ENCODE peak calls at places on chromosome 18, in seven cellular contexts. T is H1, J is HCT116, W is GM12892, Z is suprapubic skin, H is GM12891, Y is upper lobe of left lung. M is an unnamed sample.

GRCh38 chr18:76460482-76460881 is 34.6 kb downstream of the ZNF516 start:
- DNase-seq in T (no peak), J (no peak), W (no peak), Z (no peak), H (no peak), Y (no peak), M (peak)

GRCh38 chr18:27713037-27713726 is 463.7 kb downstream of the CDH2 start:
- DNase-seq in T (no peak), J (no peak), W (no peak), Z (no peak), H (no peak), Y (no peak), M (no peak)

GRCh38 chr18:74315464-74316256 is at the start of gene C18orf63:
- DNase-seq in T (no peak), J (no peak), W (no peak), Z (no peak), H (no peak), Y (peak), M (no peak)

GRCh38 chr18:74396252-74397204 is 60.6 kb downstream of the DIPK1C start:
- DNase-seq in T (no peak), J (no peak), W (no peak), Z (no peak), H (no peak), Y (no peak), M (no peak)

GRCh38 chr18:66646622-66647021 is 42.7 kb upstream of the CDH19 start:
- DNase-seq in T (no peak), J (no peak), W (no peak), Z (no peak), H (no peak), Y (no peak), M (no peak)

GRCh38 chr18:35618703-35619102 is 37.2 kb downstream of the GALNT1 start:
- DNase-seq in T (no peak), J (no peak), W (no peak), Z (no peak), H (no peak), Y (no peak), M (no peak)

GRCh38 chr18:74873629-74874028 is 276.0 kb downstream of the ZNF407 start:
- DNase-seq in T (no peak), J (no peak), W (no peak), Z (no peak), H (no peak), Y (no peak), M (no peak)

GRCh38 chr18:76997951-76998808 is 134.4 kb downstream of the MBP start:
- DNase-seq in T (no peak), J (no peak), W (no peak), Z (no peak), H (no peak), Y (no peak), M (no peak)

GRCh38 chr18:78884502-78884901 is 95.1 kb upstream of the SALL3 start:
- DNase-seq in T (no peak), J (no peak), W (no peak), Z (no peak), H (no peak), Y (no peak), M (no peak)

GRCh38 chr18:30358545-30358944 is 684.0 kb downstream of the DSC3 start:
- DNase-seq in T (no peak), J (no peak), W (no peak), Z (no peak), H (no peak), Y (no peak), M (no peak)

GRCh38 chr18:10164241-10165160 is 250.7 kb downstream of the VAPA start:
- DNase-seq in T (no peak), J (no peak), W (no peak), Z (no peak), H (no peak), Y (no peak), M (no peak)

GRCh38 chr18:58462975-58463374 is 165.9 kb downstream of the ALPK2 start:
- DNase-seq in T (no peak), J (no peak), W (no peak), Z (no peak), H (no peak), Y (no peak), M (no peak)

GRCh38 chr18:7452331-7452730 is 114.8 kb upstream of the PTPRM start:
- DNase-seq in T (peak), J (peak), W (no peak), Z (no peak), H (peak), Y (no peak), M (no peak)

GRCh38 chr18:38397094-38397493 is 831.5 kb upstream of the CELF4 start:
- DNase-seq in T (no peak), J (no peak), W (no peak), Z (no peak), H (no peak), Y (no peak), M (no peak)

GRCh38 chr18:28045176-28045810 is 131.6 kb downstream of the CDH2 start:
- DNase-seq in T (no peak), J (no peak), W (no peak), Z (no peak), H (no peak), Y (no peak), M (no peak)

GRCh38 chr18:40852406-40852805 is 1102.6 kb upstream of the PIK3C3 start:
- DNase-seq in T (no peak), J (no peak), W (no peak), Z (no peak), H (no peak), Y (no peak), M (no peak)

GRCh38 chr18:66066191-66066590 is 315.4 kb downstream of the CDH7 start:
- DNase-seq in T (no peak), J (no peak), W (no peak), Z (no peak), H (no peak), Y (no peak), M (no peak)

GRCh38 chr18:44708451-44709083 is 27.9 kb downstream of the SETBP1 start:
- DNase-seq in T (no peak), J (no peak), W (no peak), Z (no peak), H (no peak), Y (no peak), M (no peak)

GRCh38 chr18:73897517-73897916 is 250.1 kb downstream of the FBXO15 start:
- DNase-seq in T (no peak), J (no peak), W (no peak), Z (no peak), H (no peak), Y (no peak), M (no peak)

GRCh38 chr18:9428862-9429661 is 46.3 kb upstream of the RALBP1 start:
- DNase-seq in T (no peak), J (no peak), W (no peak), Z (no peak), H (no peak), Y (no peak), M (no peak)

GRCh38 chr18:7370812-7371211 is 139.9 kb downstream of the LRRC30 start:
- DNase-seq in T (no peak), J (no peak), W (no peak), Z (no peak), H (no peak), Y (no peak), M (no peak)

GRCh38 chr18:64991102-64991501 is 759.7 kb upstream of the CDH7 start:
- DNase-seq in T (no peak), J (no peak), W (no peak), Z (no peak), H (no peak), Y (no peak), M (no peak)

GRCh38 chr18:11946756-11947155 is 34.6 kb upstream of the IMPA2 start:
- DNase-seq in T (no peak), J (no peak), W (no peak), Z (no peak), H (no peak), Y (no peak), M (no peak)

GRCh38 chr18:23596183-23596582 is 9.9 kb upstream of the NPC1 start:
- DNase-seq in T (no peak), J (no peak), W (no peak), Z (no peak), H (no peak), Y (no peak), M (no peak)

GRCh38 chr18:77876319-77876865 is 626.7 kb downstream of the GALR1 start:
- DNase-seq in T (no peak), J (no peak), W (no peak), Z (no peak), H (no peak), Y (no peak), M (no peak)

GRCh38 chr18:51537487-51537886 is 340.0 kb upstream of the MEX3C start:
- DNase-seq in T (peak), J (no peak), W (no peak), Z (no peak), H (no peak), Y (no peak), M (peak)

GRCh38 chr18:75376004-75376403 is 51.5 kb downstream of the SMIM21 start:
- DNase-seq in T (no peak), J (no peak), W (no peak), Z (no peak), H (no peak), Y (no peak), M (no peak)

GRCh38 chr18:68847219-68847860 is 49.5 kb downstream of the CCDC102B start:
- DNase-seq in T (no peak), J (peak), W (no peak), Z (no peak), H (no peak), Y (no peak), M (no peak)

GRCh38 chr18:72634500-72634899 is 90.4 kb upstream of the CBLN2 start:
- DNase-seq in T (no peak), J (no peak), W (no peak), Z (no peak), H (no peak), Y (no peak), M (no peak)

GRCh38 chr18:7096838-7097237 is 20.8 kb downstream of the LAMA1 start:
- DNase-seq in T (no peak), J (no peak), W (no peak), Z (no peak), H (no peak), Y (no peak), M (no peak)

GRCh38 chr18:70454705-70455322 is 166.0 kb downstream of the SOCS6 start:
- DNase-seq in T (no peak), J (peak), W (no peak), Z (no peak), H (no peak), Y (no peak), M (no peak)

GRCh38 chr18:31551883-31552282 is 39.8 kb upstream of the TTR start:
- DNase-seq in T (no peak), J (no peak), W (no peak), Z (no peak), H (no peak), Y (no peak), M (no peak)

GRCh38 chr18:23225518-23225917 is 90.2 kb downstream of the CABLES1 start:
- DNase-seq in T (no peak), J (no peak), W (no peak), Z (no peak), H (no peak), Y (no peak), M (no peak)

DNA sequence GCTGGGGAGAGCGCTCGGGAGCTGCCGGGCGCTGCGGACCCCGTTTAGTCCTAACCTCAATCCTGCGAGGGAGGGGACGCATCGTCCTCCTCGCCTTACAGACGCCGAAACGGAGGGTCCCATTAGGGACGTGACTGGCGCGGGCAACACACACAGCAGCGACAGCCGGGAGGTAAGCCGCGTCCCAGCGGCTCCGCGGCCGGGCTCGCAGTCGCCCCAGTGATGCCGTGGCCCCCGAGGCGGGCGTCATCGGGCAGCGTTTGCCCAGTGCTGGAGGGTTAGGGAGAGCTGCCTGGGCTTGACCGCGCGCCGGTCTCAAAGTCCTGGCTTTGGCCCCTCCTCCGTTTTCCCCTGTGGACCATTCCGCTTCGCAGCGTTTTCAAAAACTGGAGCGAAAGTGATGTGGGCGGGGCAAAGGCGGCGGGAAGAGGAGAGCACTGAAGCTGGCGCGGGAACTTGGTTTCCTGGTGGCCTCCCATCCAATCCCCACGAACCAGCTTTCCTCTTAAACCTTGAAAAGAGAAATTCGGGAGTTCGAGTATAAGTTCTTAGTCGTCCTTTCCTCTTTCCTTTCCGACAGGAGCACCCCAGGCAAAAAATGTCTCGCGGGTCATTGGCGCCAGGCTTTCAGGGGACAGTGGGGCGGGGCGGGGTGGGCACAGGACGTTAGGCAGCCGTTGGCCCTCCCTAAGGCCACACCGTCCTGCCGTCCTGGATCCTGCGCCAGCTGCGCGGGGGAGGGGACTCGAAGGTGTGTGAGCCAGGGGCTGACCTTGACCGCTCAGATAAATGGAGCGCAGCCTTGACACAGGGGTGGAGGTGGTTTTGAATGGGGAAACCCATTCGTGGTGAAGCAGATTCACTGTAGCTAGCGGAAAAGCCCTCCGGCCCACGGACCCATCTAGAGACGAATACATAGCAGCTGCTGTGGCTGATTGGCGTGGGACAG is 819 bp downstream of the TYMS start:
- DNase-seq in T (peak), J (peak), W (peak), Z (peak), H (peak), Y (peak), M (peak)
- TF ChIP-seq POLR2A in T (peak), J (peak), W (peak), Z (no peak), H (peak), Y (no peak), M (no peak)

DNA sequence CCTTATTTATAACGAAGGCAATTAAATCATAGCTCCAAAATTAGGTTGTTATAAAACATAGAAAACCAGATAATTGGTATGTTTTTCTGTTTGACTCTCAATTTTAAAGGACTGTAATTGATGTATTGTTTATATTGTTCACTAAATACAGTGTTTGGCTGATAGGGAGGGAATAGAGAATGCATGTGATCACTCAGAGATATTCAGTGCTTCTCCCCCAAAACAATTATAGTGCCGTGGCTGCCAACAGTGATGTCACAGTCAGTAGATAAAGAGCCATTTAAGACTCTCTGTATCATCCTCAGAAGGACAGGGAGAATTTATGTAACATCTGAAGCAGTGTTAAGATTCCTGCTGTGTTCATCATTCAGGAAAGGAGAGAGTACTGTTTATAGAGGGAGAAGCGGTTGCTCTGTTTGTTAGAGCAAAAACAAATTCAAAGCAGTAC is 69.6 kb downstream of the PHLPP1 start:
- DNase-seq in T (no peak), J (no peak), W (no peak), Z (no peak), H (no peak), Y (no peak), M (no peak)
- TF ChIP-seq POLR2AphosphoS5 in T (no peak), J (no peak), W (no peak), Z (no peak), H (no peak), Y (no peak), M (no peak)

DNA sequence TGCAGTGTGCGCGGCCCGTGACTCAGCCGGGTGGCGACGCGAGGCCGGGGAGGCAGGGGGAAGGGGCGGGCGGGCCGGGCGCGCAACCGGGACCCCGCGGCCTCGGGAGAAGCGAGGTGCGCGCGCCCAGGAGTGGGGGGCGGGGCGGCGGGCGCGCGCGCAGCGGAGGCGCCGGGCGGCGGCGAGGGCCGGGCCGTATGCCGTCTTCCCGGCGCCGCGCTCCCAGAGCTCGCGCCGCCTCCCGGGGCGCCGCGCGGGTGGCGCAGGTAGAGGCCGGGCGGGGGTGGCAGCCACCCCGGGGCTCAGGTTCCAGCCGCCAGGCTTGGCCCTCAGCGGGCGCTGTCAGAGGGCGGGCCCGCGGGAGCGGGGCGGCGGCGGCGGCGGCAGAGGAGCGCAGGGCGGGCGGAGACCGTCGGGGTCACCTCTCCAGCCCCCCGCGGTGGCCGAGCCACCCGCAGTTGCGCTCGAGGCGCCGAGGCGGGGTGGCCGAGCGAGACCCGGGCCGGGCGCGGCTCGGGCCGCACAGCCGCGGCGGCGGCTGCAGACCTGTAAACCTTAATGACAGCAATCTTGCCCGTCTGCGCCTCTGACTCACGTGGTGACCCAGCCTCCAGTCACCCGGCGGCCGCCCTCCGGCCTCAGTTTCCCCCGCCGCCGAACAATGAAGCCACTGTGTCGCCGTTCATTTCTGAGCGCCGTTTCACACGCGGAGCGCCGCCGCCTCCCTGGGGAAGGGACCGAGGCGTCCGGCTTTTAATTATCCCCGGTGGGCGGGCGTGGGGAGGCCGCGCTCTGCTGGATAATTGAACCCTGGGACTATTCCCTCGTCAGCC is 25.3 kb upstream of the SMAD7 start:
- DNase-seq in T (no peak), J (no peak), W (peak), Z (no peak), H (peak), Y (peak), M (no peak)
- TF ChIP-seq POLR2A in T (no peak), J (no peak), W (no peak), Z (no peak), H (no peak), Y (peak), M (no peak)

DNA sequence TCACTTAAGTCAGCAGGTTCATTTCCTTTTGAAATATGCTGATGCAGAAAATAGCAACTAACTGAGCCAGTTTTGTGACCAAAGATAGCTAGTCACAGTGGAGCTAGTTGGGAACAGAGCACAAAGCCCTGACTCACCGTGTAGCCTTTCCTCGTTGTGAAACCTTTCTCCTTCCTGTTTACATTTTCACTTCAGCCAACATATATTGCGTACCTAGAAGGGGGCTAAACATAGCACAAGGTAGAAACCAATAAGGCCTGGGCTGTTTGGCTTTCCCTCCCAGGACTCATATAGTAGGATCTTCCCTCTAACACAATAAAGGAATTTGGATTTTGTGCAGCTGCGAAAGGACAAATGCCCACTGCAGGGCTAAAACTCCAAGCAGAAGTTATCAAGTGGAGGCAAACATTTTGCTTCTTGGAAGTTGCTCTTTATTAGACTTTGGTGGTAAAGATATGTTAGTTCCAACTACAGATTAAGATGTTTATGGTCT is 24.5 kb upstream of the LPIN2 start:
- DNase-seq in T (no peak), J (peak), W (peak), Z (no peak), H (peak), Y (no peak), M (no peak)
- TF ChIP-seq POLR2AphosphoS5 in T (no peak), J (no peak), W (no peak), Z (no peak), H (no peak), Y (peak), M (peak)

M was measured in breast epithelium.